ENCODE peak calls at places on chromosomes 2 and 18, in four cellular contexts. O, M, F and I are unnamed samples.

GRCh38 chr2:240762971-240763370 is 57.0 kb downstream of the KIF1A start:
- DNase-seq in O (no peak), M (no peak), F (no peak), I (no peak)

GRCh38 chr2:170824526-170825015 is 7.9 kb downstream of the GAD1 start:
- DNase-seq in O (no peak), M (no peak), F (no peak), I (no peak)

GRCh38 chr2:45889053-45889452 is 237.6 kb downstream of the PRKCE start:
- DNase-seq in O (peak), M (no peak), F (peak), I (no peak)

GRCh38 chr18:37524546-37525301 is 40.9 kb downstream of the CELF4 start:
- DNase-seq in O (no peak), M (no peak), F (no peak), I (no peak)

GRCh38 chr2:60621688-60622429 is 68.4 kb upstream of the BCL11A start:
- DNase-seq in O (no peak), M (no peak), F (no peak), I (no peak)

GRCh38 chr2:240798327-240798905 is 21.6 kb downstream of the KIF1A start:
- DNase-seq in O (no peak), M (no peak), F (no peak), I (no peak)

GRCh38 chr2:47645246-47645645 is 137.7 kb upstream of the MSH6 start:
- DNase-seq in O (no peak), M (no peak), F (no peak), I (no peak)

GRCh38 chr2:3751281-3751680 is 47.9 kb downstream of the DCDC2C start:
- DNase-seq in O (no peak), M (no peak), F (no peak), I (no peak)

GRCh38 chr2:86035883-86036789 is 69.5 kb downstream of the POLR1A start:
- DNase-seq in O (peak), M (peak), F (peak), I (no peak)

GRCh38 chr18:37548679-37549289 is 16.8 kb downstream of the CELF4 start:
- DNase-seq in O (no peak), M (no peak), F (no peak), I (no peak)

GRCh38 chr2:224646242-224646846 is 61.2 kb upstream of the CUL3 start:
- DNase-seq in O (peak), M (no peak), F (peak), I (peak)

GRCh38 chr2:199883474-199884212 is 27.4 kb upstream of the C2orf69 start:
- DNase-seq in O (no peak), M (no peak), F (no peak), I (no peak)

GRCh38 chr18:74722237-74722636 is 124.6 kb downstream of the ZNF407 start:
- DNase-seq in O (no peak), M (peak), F (no peak), I (no peak)

GRCh38 chr2:134839649-134840048 is 1.2 kb downstream of the ACMSD start:
- DNase-seq in O (no peak), M (no peak), F (no peak), I (no peak)

GRCh38 chr18:48762836-48763713 is 187.7 kb downstream of the SMAD7 start:
- DNase-seq in O (no peak), M (peak), F (no peak), I (no peak)

GRCh38 chr18:13635046-13635445 is 91.3 kb downstream of the FAM210A start:
- DNase-seq in O (no peak), M (peak), F (no peak), I (no peak)

GRCh38 chr2:159064446-159065301 is 96.2 kb downstream of the TANC1 start:
- DNase-seq in O (no peak), M (no peak), F (no peak), I (no peak)

GRCh38 chr18:37253424-37254255 is 312.0 kb downstream of the CELF4 start:
- DNase-seq in O (peak), M (peak), F (no peak), I (no peak)

GRCh38 chr2:30736461-30737325 is 70.6 kb downstream of the CAPN13 start:
- DNase-seq in O (no peak), M (no peak), F (no peak), I (no peak)

GRCh38 chr2:10033251-10034006 is 9.9 kb upstream of the KLF11 start:
- DNase-seq in O (no peak), M (no peak), F (no peak), I (no peak)

GRCh38 chr2:18762667-18763066 is 173.3 kb upstream of the NT5C1B start:
- DNase-seq in O (no peak), M (no peak), F (no peak), I (no peak)